ENCODE peak calls at places on chromosomes 6 and 20, in eight cellular contexts. V, L, H, I, K, E, G and A are unnamed samples.

GRCh38 chr20:63775096-63775978 is 35.8 kb downstream of the SLC2A4RG start:
- DNase-seq in E (no peak), L (no peak), H (peak), G (no peak), I (peak), V (peak), K (no peak), A (no peak)

GRCh38 chr20:39429716-39430115 is 467.6 kb downstream of the DHX35 start:
- DNase-seq in V (no peak), I (no peak), H (no peak), L (no peak), G (no peak), K (no peak), E (no peak), A (peak)

GRCh38 chr6:43923376-43924221 is 153.6 kb downstream of the VEGFA start:
- DNase-seq in K (no peak), V (no peak), E (no peak), G (no peak), L (no peak), I (peak), H (no peak), A (no peak)

GRCh38 chr20:31716818-31717477 is 5.7 kb downstream of the BCL2L1 start:
- DNase-seq in K (no peak), H (no peak), I (no peak), G (no peak), E (no peak), V (no peak), L (no peak), A (no peak)

GRCh38 chr20:46152824-46153586 is 34.9 kb downstream of the CD40 start:
- DNase-seq in I (no peak), H (no peak), K (no peak), E (no peak), L (no peak), V (no peak), G (no peak), A (no peak)

GRCh38 chr6:7920425-7920824 is 9.8 kb upstream of the TXNDC5 start:
- DNase-seq in K (no peak), E (no peak), G (no peak), I (no peak), L (no peak), H (no peak), V (no peak), A (no peak)

GRCh38 chr6:19410477-19410876 is 426.7 kb upstream of the ID4 start:
- DNase-seq in E (no peak), G (no peak), V (no peak), I (peak), K (no peak), H (no peak), L (no peak), A (no peak)

GRCh38 chr20:5786930-5787826 is 37.0 kb downstream of the SHLD1 start:
- DNase-seq in G (no peak), H (no peak), L (no peak), K (no peak), V (peak), I (peak), E (no peak), A (no peak)

GRCh38 chr6:35368038-35368887 is 25.9 kb downstream of the PPARD start:
- DNase-seq in G (no peak), E (peak), I (peak), L (no peak), H (no peak), V (no peak), K (no peak), A (no peak)

GRCh38 chr20:46530640-46531039 is 17.3 kb upstream of the ZNF334 start:
- DNase-seq in L (no peak), G (no peak), E (no peak), I (no peak), K (no peak), H (no peak), V (no peak), A (no peak)

GRCh38 chr6:109344226-109344625 is 38.0 kb downstream of the CD164 start:
- DNase-seq in I (no peak), V (no peak), G (no peak), E (no peak), H (no peak), K (no peak), L (no peak), A (no peak)

GRCh38 chr6:130933712-130934200 is 106.5 kb downstream of the SMLR1 start:
- DNase-seq in E (no peak), G (no peak), K (no peak), I (peak), H (no peak), L (no peak), V (no peak), A (no peak)

GRCh38 chr20:40966103-40966502 is 62.5 kb upstream of the TOP1 start:
- DNase-seq in V (no peak), L (peak), I (no peak), G (no peak), E (no peak), H (no peak), K (no peak), A (no peak)

GRCh38 chr6:147204060-147204785 is at the start of gene STXBP5:
- DNase-seq in I (no peak), G (peak), E (no peak), K (peak), H (no peak), V (peak), L (no peak), A (peak)

GRCh38 chr6:2007165-2007564 is 238.2 kb downstream of the GMDS start:
- DNase-seq in E (no peak), L (no peak), H (no peak), G (no peak), I (no peak), V (no peak), K (no peak), A (no peak)

GRCh38 chr6:54595844-54596243 is 250.7 kb upstream of the FAM83B start:
- DNase-seq in I (no peak), K (no peak), E (no peak), V (no peak), H (no peak), L (no peak), G (no peak), A (no peak)

GRCh38 chr20:63552481-63553249 is 1.3 kb upstream of the FNDC11 start:
- DNase-seq in I (no peak), G (no peak), K (no peak), V (no peak), E (no peak), L (peak), H (no peak), A (no peak)

GRCh38 chr6:39934060-39934757 is at the start of gene MOCS1:
- DNase-seq in I (peak), V (peak), L (no peak), K (peak), H (peak), G (peak), E (no peak), A (peak)

GRCh38 chr6:25457519-25457918 is 178.3 kb downstream of the CARMIL1 start:
- DNase-seq in G (no peak), V (no peak), E (no peak), H (no peak), K (no peak), I (no peak), L (no peak), A (no peak)

GRCh38 chr20:61166324-61166723 is 85.7 kb upstream of the CDH4 start:
- DNase-seq in K (no peak), E (no peak), G (no peak), L (no peak), H (no peak), I (peak), V (no peak), A (no peak)

GRCh38 chr20:51696304-51697118 is 71.7 kb downstream of the ATP9A start:
- DNase-seq in V (peak), E (no peak), I (no peak), K (no peak), L (no peak), G (no peak), H (no peak), A (no peak)

GRCh38 chr6:106097368-106098231 is 11.5 kb downstream of the PRDM1 start:
- DNase-seq in I (no peak), L (peak), H (no peak), E (no peak), G (no peak), K (no peak), V (no peak), A (no peak)

GRCh38 chr6:132719736-132720448 is 6.0 kb upstream of the VNN1 start:
- DNase-seq in V (no peak), E (no peak), I (no peak), H (no peak), K (no peak), L (no peak), G (no peak), A (peak)

GRCh38 chr6:7042654-7043545 is 64.9 kb upstream of the RREB1 start:
- DNase-seq in L (no peak), G (no peak), I (peak), V (no peak), K (no peak), H (no peak), E (no peak), A (peak)